ENCODE peak calls at places on chromosomes 6 and 20, in five cellular contexts. E is A549, V is SK-N-SH, S is HepG2, N is GM12878. G is an unnamed sample.

GRCh38 chr20:2873010-2873746 is at the start of gene PTPRA:
- DNase-seq in N (peak; percentile 59), V (peak; percentile 97), S (peak; percentile 91), E (peak; percentile 93), G (peak; percentile 88)

GRCh38 chr6:169269180-169270076 is 15.8 kb upstream of the THBS2 start:
- DNase-seq in N (no peak), S (no peak), V (no peak), E (no peak), G (peak; percentile 64)

GRCh38 chr6:149316108-149316727 is 1.3 kb upstream of the TAB2 start:
- DNase-seq in N (no peak), E (no peak), S (no peak), V (no peak), G (no peak)

GRCh38 chr20:2745060-2745910 is 52.7 kb downstream of the EBF4 start:
- DNase-seq in E (no peak), S (no peak), N (no peak), V (no peak), G (no peak)

GRCh38 chr20:1941226-1941625 is 46.0 kb downstream of the SIRPA start:
- DNase-seq in N (no peak), S (no peak), V (no peak), E (no peak), G (peak; percentile 30)

GRCh38 chr6:152301021-152301805 is 335.9 kb downstream of the SYNE1 start:
- DNase-seq in V (no peak), S (peak; percentile 89), N (no peak), E (no peak), G (peak; percentile 64)

GRCh38 chr20:52833901-52834300 is 138.3 kb upstream of the TSHZ2 start:
- DNase-seq in E (no peak), V (no peak), N (no peak), S (no peak), G (no peak)

GRCh38 chr6:104908431-104909139 is 48.3 kb upstream of the LIN28B start:
- DNase-seq in S (peak; percentile 18), V (no peak), E (no peak), N (no peak), G (no peak)

GRCh38 chr6:35354361-35355135 is 12.2 kb downstream of the PPARD start:
- DNase-seq in E (no peak), S (no peak), V (no peak), N (no peak), G (peak; percentile 68)
- TF ChIP-seq RFX5 in E (no peak), S (no peak), V (no peak), N (no peak), G (no peak)

DNA sequence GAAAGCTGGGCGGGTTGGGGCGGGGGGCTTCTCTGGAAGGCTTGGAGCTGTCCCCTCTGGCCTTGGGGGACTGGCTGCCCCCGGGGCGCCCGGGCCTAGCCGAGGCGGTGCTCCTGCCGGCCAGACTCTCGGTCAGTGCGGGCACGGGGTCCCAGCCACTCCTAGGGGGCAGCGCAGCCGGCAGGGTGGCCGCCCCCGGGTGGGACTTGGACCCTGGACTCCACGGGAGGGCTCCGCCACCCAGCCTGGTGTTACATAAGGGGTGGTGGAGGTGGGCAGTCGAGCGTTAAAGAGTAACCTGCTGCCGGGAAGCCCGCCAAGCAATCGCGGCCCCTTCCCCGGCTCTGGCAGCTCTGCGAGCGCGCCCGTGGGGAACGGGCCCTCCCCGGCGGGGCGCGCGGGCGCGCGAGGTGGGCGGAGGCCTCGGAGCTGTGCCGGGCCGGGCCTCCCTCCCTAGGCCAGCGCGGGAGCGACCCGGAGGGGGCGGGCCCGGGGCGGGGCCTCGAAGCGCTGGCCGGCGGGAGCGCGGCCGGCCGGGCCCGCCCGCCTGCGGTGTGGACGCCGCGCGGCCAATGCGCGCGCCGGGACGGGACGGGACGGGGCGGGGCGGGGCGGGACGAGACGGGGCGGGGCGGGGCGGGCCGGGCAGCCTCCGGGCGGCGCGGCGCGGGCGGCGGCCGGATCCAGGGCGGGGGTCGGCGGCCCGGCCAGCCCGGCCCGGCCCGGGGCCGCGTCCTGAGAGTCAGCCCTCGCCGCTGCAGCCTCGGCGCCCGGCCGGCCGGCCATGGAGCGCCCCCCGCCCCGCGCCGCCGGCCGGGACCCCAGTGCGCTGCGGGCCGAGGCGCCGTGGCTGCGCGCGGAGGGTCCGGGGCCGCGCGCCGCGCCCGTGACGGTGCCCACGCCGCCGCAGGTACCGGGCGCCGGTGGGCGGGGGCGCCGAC is at the start of gene SLC2A4RG:
- DNase-seq in V (peak; percentile 99), S (peak; percentile 94), E (peak; percentile 90), N (no peak), G (peak; percentile 62)
- TF ChIP-seq RFX5 in V (no peak), S (no peak), E (no peak), N (no peak), G (no peak)

GRCh38 chr20:21609981-21610380 is 95.5 kb upstream of the PAX1 start:
- DNase-seq in S (no peak), N (no peak), V (no peak), E (no peak), G (no peak)

GRCh38 chr20:21609221-21609620 is 95.4 kb upstream of the NKX2-2 start:
- DNase-seq in V (no peak), E (no peak), S (peak; percentile 10), N (no peak), G (no peak)

GRCh38 chr20:21615617-21616080 is 89.8 kb upstream of the PAX1 start:
- DNase-seq in E (peak; percentile 73), N (no peak), S (peak; percentile 66), V (peak; percentile 70), G (peak; percentile 29)

GRCh38 chr20:21608777-21609176 is 94.9 kb upstream of the NKX2-2 start:
- DNase-seq in S (no peak), N (no peak), V (no peak), E (no peak), G (no peak)

GRCh38 chr20:21613512-21613911 is 92.0 kb upstream of the PAX1 start:
- DNase-seq in E (no peak), N (no peak), V (no peak), S (peak; percentile 46), G (no peak)
- TF ChIP-seq RFX5 in E (no peak), N (no peak), V (no peak), S (no peak), G (no peak)

GRCh38 chr6:87700729-87701675 is 1.0 kb downstream of the AKIRIN2 start:
- DNase-seq in N (peak; percentile 43), S (peak; percentile 73), E (peak; percentile 44), V (peak; percentile 69), G (peak; percentile 62)
- TF ChIP-seq RFX5 in N (no peak), S (no peak), E (no peak), V (no peak), G (no peak)

DNA sequence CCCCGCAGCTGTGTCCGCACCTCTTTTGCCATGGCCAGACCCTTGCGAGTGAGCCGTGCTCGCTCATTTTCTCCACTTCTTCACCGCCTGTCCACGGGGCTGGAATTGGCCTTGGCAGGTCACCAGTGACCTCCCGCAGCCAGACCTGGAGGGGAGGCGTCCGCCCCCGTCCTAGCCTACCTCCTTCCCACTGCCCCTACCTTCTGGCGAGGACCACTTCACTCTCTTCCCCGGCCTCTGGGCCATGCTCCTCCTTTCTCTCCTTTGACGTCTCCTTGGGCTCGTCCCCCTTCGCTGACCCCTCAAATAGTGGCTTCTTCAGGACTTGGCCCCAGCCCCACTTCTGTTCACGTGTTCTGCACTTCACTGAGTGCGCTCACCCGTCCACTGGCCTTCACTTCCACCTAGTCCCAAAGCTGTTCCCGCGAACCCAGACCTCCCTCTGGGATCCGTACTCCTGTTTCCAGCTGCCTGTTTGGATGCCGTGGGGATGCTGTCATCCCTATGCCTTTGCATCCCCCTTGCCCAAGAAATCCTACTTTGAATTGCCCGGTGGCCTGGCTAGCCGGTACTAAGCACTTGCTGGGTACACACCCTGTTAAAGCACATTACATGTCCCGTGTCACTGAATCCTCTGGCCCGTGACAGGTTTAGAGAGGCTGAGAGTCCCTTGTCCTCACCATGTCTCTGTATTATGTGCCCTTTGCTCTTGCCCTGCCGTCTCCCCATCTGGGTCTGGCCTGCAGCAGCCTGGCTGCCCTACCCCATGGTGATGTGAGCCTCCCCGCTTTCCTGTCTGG is 33.0 kb downstream of the SPATA2 start:
- DNase-seq in N (no peak), E (no peak), V (no peak), S (no peak), G (no peak)
- TF ChIP-seq RFX5 in N (no peak), E (no peak), V (no peak), S (no peak), G (no peak)

DNA sequence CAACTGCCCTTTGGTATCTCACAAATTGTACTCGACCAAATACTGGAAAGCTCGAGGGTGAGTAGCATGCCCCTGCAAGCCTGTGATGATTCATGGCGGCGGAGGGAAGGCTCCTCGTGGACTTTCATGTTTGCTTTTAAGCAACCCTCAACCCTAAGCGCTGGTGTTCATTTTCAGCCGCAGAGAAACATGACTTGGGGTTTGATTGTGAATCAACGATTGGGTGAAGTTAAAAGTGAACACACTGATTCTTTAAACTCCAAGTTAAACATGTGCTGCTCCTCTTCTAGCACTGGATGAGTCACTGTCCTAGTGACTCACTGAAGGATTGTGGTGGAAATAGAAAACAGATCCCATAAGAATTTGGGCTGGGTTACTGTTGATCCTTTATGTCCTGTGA is 8.3 kb downstream of the CD109 start:
- DNase-seq in N (no peak), V (no peak), S (peak; percentile 77), E (peak; percentile 38), G (peak; percentile 99)
- TF ChIP-seq RFX5 in N (no peak), V (no peak), S (no peak), E (no peak), G (no peak)

G was measured in IMR-90.